ENCODE peak calls at places on chromosomes 2 and 18, in ten cellular contexts. J is fibroblast of the conjunctiva, V is epithelial cell of prostate, X is skeletal muscle cell, I is AG08395, B is nucleus accumbens, M is mucosa of gallbladder, N is tibial artery, E is Right ventricle myocardium superior, O is T-cell. L is an unnamed sample.

GRCh38 chr2:216023055-216023648 is 9.8 kb upstream of the MREG start:
- DNase-seq in N (no peak), E (no peak), V (no peak), O (peak), X (no peak), J (peak), B (peak), I (peak), M (no peak), L (peak)

GRCh38 chr2:196750977-196751631 is 48.4 kb downstream of the GTF3C3 start:
- DNase-seq in X (peak), N (peak), I (peak), M (peak), B (peak), O (peak), V (peak), J (peak), E (peak), L (peak)

GRCh38 chr2:197011777-197012641 is 85.5 kb upstream of the PGAP1 start:
- DNase-seq in X (peak), V (no peak), O (peak), I (peak), B (peak), J (peak), M (no peak), E (no peak), N (no peak), L (no peak)

GRCh38 chr18:79528296-79528695 is 132.6 kb downstream of the NFATC1 start:
- DNase-seq in N (peak), M (no peak), I (no peak), E (no peak), J (no peak), O (no peak), V (no peak), X (no peak), B (no peak), L (no peak)

GRCh38 chr18:51563401-51563800 is 365.9 kb upstream of the MEX3C start:
- DNase-seq in X (no peak), J (no peak), N (no peak), B (no peak), E (no peak), M (no peak), I (no peak), V (no peak), O (no peak), L (no peak)

GRCh38 chr2:67891642-67892041 is 171.2 kb downstream of the C1D start:
- DNase-seq in B (no peak), N (no peak), X (no peak), I (no peak), O (no peak), J (no peak), V (no peak), M (no peak), E (no peak), L (no peak)

GRCh38 chr2:37636209-37637077 is 35.0 kb downstream of the CDC42EP3 start:
- DNase-seq in I (no peak), V (no peak), B (no peak), X (no peak), O (no peak), J (no peak), M (no peak), N (no peak), E (no peak), L (no peak)

GRCh38 chr2:26503238-26503880 is 25.4 kb upstream of the OTOF start:
- DNase-seq in N (peak), J (peak), B (peak), X (no peak), E (peak), O (peak), I (peak), V (no peak), M (peak), L (peak)

GRCh38 chr2:24121469-24121868 is 1.7 kb downstream of the PFN4 start:
- DNase-seq in V (no peak), J (no peak), B (no peak), N (no peak), O (no peak), M (no peak), X (no peak), E (no peak), I (no peak), L (no peak)

L was measured in effector memory CD4-positive, alpha-beta T cell.